ENCODE peak calls at places on chromosome 9, in six cellular contexts. Q, O, N, V, E and Y are unnamed samples.
A peak's percentile ranks its signal among the peaks of the same experiment; 100 is the strongest.

GRCh38 chr9:91746904-91747303 is 203.1 kb downstream of the ROR2 start:
- DNase-seq in Q (no peak), O (no peak), N (no peak), V (no peak), E (peak; percentile 69), Y (no peak)

GRCh38 chr9:32554107-32554506 is 1.7 kb upstream of the TOPORS start:
- DNase-seq in Q (no peak), O (no peak), N (no peak), V (no peak), E (peak; percentile 29), Y (no peak)

GRCh38 chr9:105572455-105572854 is 14.5 kb downstream of the FKTN start:
- DNase-seq in Q (no peak), O (no peak), N (no peak), V (no peak), E (no peak), Y (no peak)

GRCh38 chr9:16689352-16689938 is 181.0 kb downstream of the BNC2 start:
- DNase-seq in Q (peak; percentile 21), O (no peak), N (peak; percentile 49), V (no peak), E (peak; percentile 39), Y (peak; percentile 68)

GRCh38 chr9:106913276-106913675 is 50.3 kb downstream of the ZNF462 start:
- DNase-seq in Q (no peak), O (no peak), N (no peak), V (no peak), E (no peak), Y (no peak)

GRCh38 chr9:106859957-106860715 is 2.8 kb upstream of the ZNF462 start:
- DNase-seq in Q (peak; percentile 48), O (peak; percentile 64), N (peak; percentile 40), V (no peak), E (no peak), Y (no peak)

GRCh38 chr9:7086389-7086788 is 328.6 kb downstream of the KDM4C start:
- DNase-seq in Q (no peak), O (no peak), N (no peak), V (no peak), E (no peak), Y (no peak)

GRCh38 chr9:94511134-94511942 is 43.5 kb upstream of the PCAT7 start:
- DNase-seq in Q (no peak), O (no peak), N (no peak), V (no peak), E (no peak), Y (no peak)

GRCh38 chr9:24844217-24844616 is 298.5 kb upstream of the IZUMO3 start:
- DNase-seq in Q (no peak), O (no peak), N (no peak), V (no peak), E (no peak), Y (no peak)

GRCh38 chr9:133690111-133690561 is 48.0 kb downstream of the SARDH start:
- DNase-seq in Q (no peak), O (no peak), N (peak; percentile 13), V (no peak), E (peak; percentile 16), Y (no peak)

DNA sequence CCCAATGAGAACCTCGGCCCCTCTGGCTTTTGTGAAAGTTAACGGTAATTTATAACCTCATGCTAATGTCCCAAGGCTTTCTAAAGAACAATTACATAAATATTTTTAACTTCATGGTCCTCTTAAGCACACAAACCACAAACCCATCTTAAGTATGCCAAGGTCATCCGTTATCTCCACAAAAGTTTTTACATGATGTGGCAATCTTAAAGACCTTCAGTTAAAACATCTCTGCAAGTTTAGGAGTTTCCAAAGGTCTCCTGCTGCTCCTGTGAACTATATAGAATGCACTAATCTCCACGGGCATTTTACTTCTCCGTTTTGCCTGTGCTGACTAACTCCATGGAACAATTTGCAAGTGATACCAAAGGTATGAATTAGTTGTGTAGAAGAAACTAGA is 228.2 kb downstream of the TLE1 start:
- DNase-seq in Q (no peak), O (no peak), N (no peak), V (no peak), E (peak; percentile 62), Y (no peak)
- H3K27ac ChIP-seq in Q (no peak overlapping the region), O (no peak overlapping the region), N (no peak overlapping the region), V (no peak overlapping the region), E (no peak overlapping the region), Y (no peak overlapping the region)

GRCh38 chr9:134793281-134793680 is 87.3 kb upstream of the FCN2 start:
- DNase-seq in Q (no peak), O (no peak), N (no peak), V (no peak), E (no peak), Y (no peak)

GRCh38 chr9:134800791-134801339 is 79.7 kb upstream of the FCN2 start:
- DNase-seq in Q (no peak), O (no peak), N (peak; percentile 80), V (no peak), E (no peak), Y (peak; percentile 82)

GRCh38 chr9:134792627-134793026 is 88.0 kb upstream of the FCN2 start:
- DNase-seq in Q (no peak), O (no peak), N (no peak), V (no peak), E (no peak), Y (no peak)

GRCh38 chr9:134794726-134795370 is 85.8 kb upstream of the FCN2 start:
- DNase-seq in Q (no peak), O (no peak), N (no peak), V (no peak), E (no peak), Y (no peak)

GRCh38 chr9:134796882-134797281 is 83.7 kb upstream of the FCN2 start:
- DNase-seq in Q (no peak), O (no peak), N (no peak), V (no peak), E (no peak), Y (no peak)
- H3K4me3 ChIP-seq in Q (no peak overlapping the region), O (no peak overlapping the region), N (no peak overlapping the region), V (no peak overlapping the region), E (no peak overlapping the region), Y (no peak overlapping the region)

GRCh38 chr9:93225892-93226291 is 42.0 kb downstream of the WNK2 start:
- DNase-seq in Q (no peak), O (no peak), N (no peak), V (no peak), E (no peak), Y (no peak)

GRCh38 chr9:93224591-93224990 is 40.7 kb downstream of the WNK2 start:
- DNase-seq in Q (no peak), O (no peak), N (no peak), V (no peak), E (no peak), Y (no peak)

GRCh38 chr9:93220627-93221425 is 36.9 kb downstream of the WNK2 start:
- DNase-seq in Q (no peak), O (no peak), N (peak; percentile 76), V (no peak), E (no peak), Y (no peak)

GRCh38 chr9:93225417-93225816 is 41.5 kb downstream of the WNK2 start:
- DNase-seq in Q (no peak), O (no peak), N (no peak), V (no peak), E (no peak), Y (no peak)

DNA sequence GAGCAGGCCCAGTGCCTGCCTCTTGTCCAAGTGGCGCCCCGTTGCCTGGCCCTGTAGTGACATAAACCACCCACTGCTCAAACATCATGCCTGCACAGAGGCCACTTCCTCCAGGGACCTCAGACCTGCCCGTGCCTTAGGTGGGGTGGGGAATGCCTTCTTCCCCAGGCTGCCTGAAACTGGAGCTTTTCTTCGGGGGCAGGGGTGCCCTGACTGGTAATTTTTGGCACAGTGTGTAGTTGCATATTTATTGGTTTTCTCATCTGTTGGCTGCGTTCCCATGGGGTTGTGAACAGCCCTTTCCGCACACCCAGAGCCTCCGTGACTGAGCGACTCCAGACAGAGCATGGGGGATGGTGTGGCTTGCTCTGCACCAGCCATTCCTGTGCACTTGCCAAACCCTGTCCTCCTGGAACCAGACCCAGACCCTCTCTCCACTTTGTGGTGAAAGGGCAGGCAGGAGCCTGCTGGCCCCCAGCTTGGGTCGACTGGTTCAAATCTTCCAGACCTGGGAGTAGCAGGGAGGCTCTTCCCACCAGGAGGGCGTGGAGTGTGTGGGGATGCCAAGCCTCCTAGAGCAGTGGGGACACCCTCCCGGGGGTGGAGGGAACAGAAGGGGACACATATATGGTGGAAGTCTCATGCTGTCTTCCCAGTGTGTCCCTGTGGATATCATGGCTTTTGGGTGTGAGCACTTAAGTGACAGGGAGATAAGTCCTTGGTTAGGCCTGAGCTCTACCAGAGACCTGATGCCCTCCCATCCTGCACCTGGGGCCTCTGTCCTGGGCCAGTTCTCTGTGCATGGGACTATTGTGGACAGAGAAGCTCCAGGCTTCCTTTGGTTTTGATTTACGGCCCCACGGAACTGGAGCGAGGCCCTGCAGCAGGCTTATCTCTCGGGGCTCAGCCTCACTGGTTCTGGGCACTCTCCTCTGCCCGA is 39.6 kb downstream of the WNK2 start:
- DNase-seq in Q (peak; percentile 56), O (no peak), N (peak; percentile 63), V (no peak), E (peak; percentile 63), Y (no peak)
- H3K27ac ChIP-seq in Q (peak overlapping the region; percentile 56), O (no peak overlapping the region), N (peak overlapping the region; percentile 53), V (no peak overlapping the region), E (no peak overlapping the region), Y (no peak overlapping the region)

DNA sequence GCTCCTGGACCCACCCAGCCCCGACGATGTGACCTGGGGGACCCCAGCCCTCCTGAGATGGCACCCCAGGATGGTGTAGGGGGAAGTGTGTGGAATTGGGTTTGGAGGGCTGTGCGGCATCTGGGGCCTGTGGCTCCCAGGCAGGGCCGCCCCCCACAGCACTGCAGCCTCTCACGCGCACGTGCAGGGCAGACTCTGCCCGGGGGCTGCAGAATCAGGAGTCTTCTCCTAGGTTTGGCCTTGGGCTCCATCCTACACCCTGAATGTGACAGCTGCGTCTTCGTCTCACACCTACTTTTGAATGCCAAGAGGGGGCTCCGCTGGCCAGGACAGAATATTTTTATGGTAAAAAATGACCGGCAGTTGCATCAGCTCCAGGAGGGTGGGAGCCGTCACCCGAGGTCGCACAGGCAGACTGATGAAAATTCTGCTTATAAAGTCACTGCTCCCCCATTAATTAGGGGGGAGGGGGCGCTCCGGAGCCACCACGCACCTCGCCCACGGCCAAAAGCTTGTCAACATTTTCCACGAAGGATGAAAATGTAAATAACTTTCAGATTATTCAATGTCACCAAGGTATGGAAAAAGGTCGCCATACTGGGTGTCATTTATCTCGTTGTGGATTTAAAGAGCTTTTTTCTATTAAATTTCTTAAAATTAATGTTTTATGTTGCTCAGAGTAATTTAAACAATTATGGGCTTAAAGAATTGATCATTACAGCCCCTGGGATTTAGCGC is 13.2 kb downstream of the LHX3 start:
- DNase-seq in Q (no peak), O (no peak), N (no peak), V (no peak), E (no peak), Y (no peak)
- H3K4me3 ChIP-seq in Q (peak overlapping the region; percentile 36), O (no peak overlapping the region), N (no peak overlapping the region), V (no peak overlapping the region), E (no peak overlapping the region), Y (no peak overlapping the region)

DNA sequence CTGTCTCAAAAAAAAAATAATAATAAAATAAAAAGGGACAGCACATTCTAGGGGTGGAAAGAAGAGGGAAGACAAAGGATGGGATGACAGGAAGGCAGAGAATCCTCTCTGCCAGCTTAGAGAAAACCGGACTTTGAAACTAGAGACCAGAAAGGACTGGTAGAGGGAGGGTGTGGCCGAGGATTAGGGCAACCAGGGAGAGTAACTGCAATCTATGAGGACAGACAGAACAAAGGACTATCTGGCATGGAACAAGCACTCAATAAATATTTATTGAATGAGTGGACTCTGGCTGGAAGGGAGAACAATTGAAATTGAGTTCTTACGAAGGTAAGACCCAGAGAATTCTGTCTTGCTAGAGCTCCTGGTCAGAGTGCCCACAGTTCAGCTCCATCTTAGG is 2.4 kb downstream of the GBA2 start:
- DNase-seq in Q (no peak), O (no peak), N (no peak), V (no peak), E (no peak), Y (no peak)
- H3K27ac ChIP-seq in Q (no peak overlapping the region), O (no peak overlapping the region), N (peak overlapping the region; percentile 1), V (peak overlapping the region; percentile 97), E (no peak overlapping the region), Y (peak overlapping the region; percentile 91)

GRCh38 chr9:121725008-121725795 is 73.8 kb downstream of the DAB2IP start:
- DNase-seq in Q (no peak), O (peak; percentile 97), N (peak; percentile 99), V (peak; percentile 32), E (peak; percentile 100), Y (peak; percentile 97)
- H3K4me3 ChIP-seq in Q (no peak overlapping the region), O (no peak overlapping the region), N (no peak overlapping the region), V (no peak overlapping the region), E (no peak overlapping the region), Y (no peak overlapping the region)